ENCODE peak calls at places on chromosome 14, in nine cellular contexts. E is CD8-positive, alpha-beta T cell; G is fibroblast of lung; Z is breast epithelium; J is neural progenitor cell; M is hepatocyte; A is MM.1S; R is vagina; D is endothelial cell of umbilical vein. V is an unnamed sample.

GRCh38 chr14:72443256-72443655 is 450.6 kb downstream of the DPF3 start:
- DNase-seq in E (no peak), G (peak), Z (no peak), J (no peak), M (no peak), A (no peak), R (no peak), D (no peak), V (no peak)

GRCh38 chr14:72124171-72124570 is 191.9 kb downstream of the RGS6 start:
- DNase-seq in E (no peak), G (no peak), Z (no peak), J (no peak), M (no peak), A (no peak), R (no peak), D (no peak), V (no peak)

GRCh38 chr14:32744811-32745445 is 193.8 kb upstream of the NPAS3 start:
- DNase-seq in E (no peak), G (peak), Z (no peak), J (no peak), M (no peak), A (no peak), R (no peak), D (no peak), V (no peak)

GRCh38 chr14:20848316-20848954 is 42.8 kb upstream of the RNASE3 start:
- DNase-seq in E (no peak), G (peak), Z (no peak), J (no peak), M (peak), A (no peak), R (no peak), D (no peak), V (peak)

GRCh38 chr14:67370830-67371229 is 10.7 kb downstream of the EIF2S1 start:
- DNase-seq in E (no peak), G (peak), Z (no peak), J (no peak), M (no peak), A (no peak), R (no peak), D (peak), V (no peak)

GRCh38 chr14:52738409-52738808 is 8.4 kb downstream of the STYX start:
- DNase-seq in E (no peak), G (no peak), Z (no peak), J (no peak), M (no peak), A (no peak), R (no peak), D (no peak), V (no peak)

GRCh38 chr14:56057071-56057865 is 60.9 kb upstream of the PELI2 start:
- DNase-seq in E (no peak), G (peak), Z (no peak), J (peak), M (no peak), A (no peak), R (no peak), D (no peak), V (no peak)

GRCh38 chr14:61608245-61609142 is 86.8 kb upstream of the HIF1A start:
- DNase-seq in E (no peak), G (peak), Z (no peak), J (peak), M (no peak), A (no peak), R (no peak), D (peak), V (no peak)

GRCh38 chr14:75479770-75480600 is 42.3 kb upstream of the BATF start:
- DNase-seq in E (no peak), G (no peak), Z (no peak), J (peak), M (no peak), A (no peak), R (no peak), D (no peak), V (no peak)

GRCh38 chr14:100408350-100409015 is 85.3 kb downstream of the SLC25A47 start:
- DNase-seq in E (peak), G (peak), Z (peak), J (no peak), M (peak), A (no peak), R (no peak), D (no peak), V (peak)

GRCh38 chr14:99132821-99133562 is 139.0 kb downstream of the BCL11B start:
- DNase-seq in E (no peak), G (no peak), Z (no peak), J (no peak), M (no peak), A (no peak), R (peak), D (no peak), V (no peak)

GRCh38 chr14:104968541-104969401 is 9.4 kb downstream of the AHNAK2 start:
- DNase-seq in E (no peak), G (peak), Z (peak), J (peak), M (peak), A (no peak), R (no peak), D (peak), V (peak)

GRCh38 chr14:55160989-55161388 is 30.4 kb downstream of the DLGAP5 start:
- DNase-seq in E (no peak), G (peak), Z (no peak), J (no peak), M (peak), A (peak), R (no peak), D (peak), V (peak)

GRCh38 chr14:58663494-58664111 is 25.8 kb downstream of the DACT1 start:
- DNase-seq in E (no peak), G (peak), Z (no peak), J (no peak), M (peak), A (no peak), R (no peak), D (no peak), V (peak)

GRCh38 chr14:74551903-74552371 is 58.4 kb downstream of the ISCA2 start:
- DNase-seq in E (no peak), G (no peak), Z (no peak), J (peak), M (no peak), A (no peak), R (no peak), D (no peak), V (no peak)

GRCh38 chr14:86321151-86321550 is 791.2 kb downstream of the FLRT2 start:
- DNase-seq in E (no peak), G (no peak), Z (no peak), J (no peak), M (no peak), A (peak), R (no peak), D (no peak), V (no peak)

GRCh38 chr14:40347675-40348074 is 915.4 kb upstream of the FBXO33 start:
- DNase-seq in E (no peak), G (no peak), Z (no peak), J (no peak), M (no peak), A (no peak), R (no peak), D (no peak), V (no peak)

GRCh38 chr14:96122496-96122895 is 82.1 kb upstream of the BDKRB2 start:
- DNase-seq in E (no peak), G (no peak), Z (no peak), J (no peak), M (no peak), A (no peak), R (peak), D (no peak), V (no peak)

GRCh38 chr14:101948666-101949205 is 15.6 kb upstream of the DYNC1H1 start:
- DNase-seq in E (no peak), G (no peak), Z (peak), J (peak), M (peak), A (no peak), R (no peak), D (no peak), V (no peak)

GRCh38 chr14:94571950-94572349 is 9.3 kb upstream of the SERPINA5 start:
- DNase-seq in E (no peak), G (peak), Z (no peak), J (no peak), M (no peak), A (no peak), R (no peak), D (peak), V (peak)

GRCh38 chr14:32311294-32312009 is 17.6 kb upstream of the AKAP6 start:
- DNase-seq in E (no peak), G (no peak), Z (no peak), J (no peak), M (no peak), A (no peak), R (no peak), D (no peak), V (no peak)

GRCh38 chr14:82438416-82438815 is 904.8 kb upstream of the SEL1L start:
- DNase-seq in E (no peak), G (no peak), Z (no peak), J (no peak), M (no peak), A (no peak), R (no peak), D (no peak), V (no peak)

GRCh38 chr14:36524220-36524837 is 4.3 kb upstream of the NKX2-1 start:
- DNase-seq in E (no peak), G (no peak), Z (no peak), J (peak), M (no peak), A (no peak), R (no peak), D (no peak), V (no peak)

GRCh38 chr14:81170104-81170828 is 50.5 kb downstream of the GTF2A1 start:
- DNase-seq in E (peak), G (peak), Z (peak), J (peak), M (peak), A (peak), R (no peak), D (peak), V (peak)

GRCh38 chr14:50007123-50007903 is 109.1 kb downstream of the VCPKMT start:
- DNase-seq in E (no peak), G (no peak), Z (no peak), J (no peak), M (peak), A (no peak), R (no peak), D (no peak), V (peak)

GRCh38 chr14:78959674-78960264 is 789.6 kb downstream of the NRXN3 start:
- DNase-seq in E (peak), G (peak), Z (peak), J (peak), M (peak), A (peak), R (no peak), D (peak), V (peak)

GRCh38 chr14:60174352-60175254 is 9.4 kb upstream of the DHRS7 start:
- DNase-seq in E (no peak), G (no peak), Z (no peak), J (no peak), M (no peak), A (no peak), R (no peak), D (no peak), V (no peak)

GRCh38 chr14:93592786-93593185 is 162.0 kb downstream of the UNC79 start:
- DNase-seq in E (no peak), G (no peak), Z (no peak), J (no peak), M (no peak), A (no peak), R (no peak), D (no peak), V (no peak)

GRCh38 chr14:76153919-76154318 is 2.2 kb downstream of the GPATCH2L start:
- DNase-seq in E (no peak), G (no peak), Z (no peak), J (no peak), M (no peak), A (no peak), R (no peak), D (no peak), V (no peak)

GRCh38 chr14:66224492-66225178 is 261.5 kb upstream of the CCDC196 start:
- DNase-seq in E (no peak), G (no peak), Z (no peak), J (no peak), M (no peak), A (no peak), R (no peak), D (no peak), V (no peak)

GRCh38 chr14:41549282-41549681 is 57.4 kb upstream of the LRFN5 start:
- DNase-seq in E (no peak), G (peak), Z (no peak), J (no peak), M (no peak), A (no peak), R (no peak), D (no peak), V (no peak)

GRCh38 chr14:35998303-35998702 is 172.2 kb downstream of the BRMS1L start:
- DNase-seq in E (no peak), G (no peak), Z (no peak), J (no peak), M (no peak), A (no peak), R (no peak), D (no peak), V (no peak)

GRCh38 chr14:81269100-81269978 is 48.6 kb upstream of the GTF2A1 start:
- DNase-seq in E (peak), G (peak), Z (no peak), J (peak), M (peak), A (peak), R (no peak), D (peak), V (peak)

GRCh38 chr14:34085695-34086094 is 134.8 kb upstream of the EGLN3 start:
- DNase-seq in E (no peak), G (no peak), Z (no peak), J (no peak), M (no peak), A (no peak), R (no peak), D (no peak), V (no peak)

GRCh38 chr14:82905762-82906161 is 1372.1 kb upstream of the SEL1L start:
- DNase-seq in E (no peak), G (no peak), Z (no peak), J (no peak), M (no peak), A (no peak), R (no peak), D (no peak), V (no peak)

GRCh38 chr14:71933026-71933587 is 878 bp downstream of the RGS6 start:
- DNase-seq in E (no peak), G (peak), Z (no peak), J (peak), M (peak), A (no peak), R (no peak), D (no peak), V (no peak)

GRCh38 chr14:56341766-56342418 is 223.7 kb downstream of the PELI2 start:
- DNase-seq in E (no peak), G (peak), Z (no peak), J (no peak), M (no peak), A (no peak), R (no peak), D (peak), V (no peak)

GRCh38 chr14:106317593-106317992 is 791.2 kb downstream of the TMEM121 start:
- DNase-seq in E (no peak), G (no peak), Z (no peak), J (no peak), M (no peak), A (no peak), R (no peak), D (no peak), V (no peak)

GRCh38 chr14:106318700-106319099 is 792.3 kb downstream of the TMEM121 start:
- DNase-seq in E (peak), G (no peak), Z (no peak), J (no peak), M (no peak), A (no peak), R (no peak), D (no peak), V (no peak)
- TF ChIP-seq CTCF in E (peak), G (no peak), Z (no peak), J (no peak), M (no peak), A (no peak), R (no peak), D (no peak), V (no peak)

GRCh38 chr14:68772761-68773381 is 20.0 kb downstream of the ZFP36L1 start:
- DNase-seq in E (no peak), G (no peak), Z (no peak), J (no peak), M (no peak), A (no peak), R (no peak), D (no peak), V (no peak)
- H3K27ac ChIP-seq in E (no peak), G (no peak), Z (peak), J (no peak), M (no peak), A (no peak), R (no peak), D (no peak), V (no peak)

GRCh38 chr14:48670939-48671338 is 915.2 kb downstream of the RPS29 start:
- DNase-seq in E (no peak), G (no peak), Z (no peak), J (no peak), M (no peak), A (no peak), R (no peak), D (no peak), V (no peak)

GRCh38 chr14:48672506-48672905 is 913.7 kb downstream of the RPS29 start:
- DNase-seq in E (no peak), G (no peak), Z (no peak), J (no peak), M (no peak), A (peak), R (no peak), D (no peak), V (no peak)
- TF ChIP-seq CTCF in E (no peak), G (no peak), Z (no peak), J (no peak), M (no peak), A (no peak), R (no peak), D (no peak), V (no peak)

GRCh38 chr14:53894456-53894855 is 62.2 kb downstream of the BMP4 start:
- DNase-seq in E (no peak), G (peak), Z (no peak), J (no peak), M (no peak), A (peak), R (no peak), D (peak), V (peak)
- H3K27ac ChIP-seq in E (no peak), G (no peak), Z (no peak), J (no peak), M (no peak), A (peak), R (no peak), D (peak), V (no peak)

V was measured in RWPE1.